ENCODE peak calls at places on chromosome 12, in ten cellular contexts. E, J, M, O, Z, K, X, P, B and Y are unnamed samples.

GRCh38 chr12:6829532-6830220 is 1.5 kb downstream of the P3H3 start:
- DNase-seq in B (peak; percentile 64), M (no peak), K (no peak), X (peak; percentile 52), Z (peak; percentile 43), E (peak; percentile 67), O (no peak), J (peak; percentile 59), P (no peak), Y (no peak)

GRCh38 chr12:25493682-25494081 is 59.4 kb downstream of the LMNTD1 start:
- DNase-seq in O (no peak), K (no peak), P (no peak), Z (no peak), J (no peak), E (no peak), B (no peak), M (no peak), X (no peak), Y (no peak)

GRCh38 chr12:16323010-16323409 is 24.4 kb upstream of the MGST1 start:
- DNase-seq in K (no peak), E (no peak), X (no peak), P (no peak), Z (no peak), M (peak; percentile 24), J (no peak), B (no peak), O (no peak), Y (no peak)

GRCh38 chr12:58285551-58285950 is 344.2 kb downstream of the ATP23 start:
- DNase-seq in O (no peak), P (no peak), E (no peak), M (no peak), J (no peak), B (no peak), Z (no peak), X (no peak), K (no peak), Y (no peak)

GRCh38 chr12:43462741-43463140 is 89.3 kb downstream of the ADAMTS20 start:
- DNase-seq in X (no peak), Z (no peak), M (no peak), E (no peak), B (no peak), K (no peak), P (no peak), O (no peak), J (no peak), Y (no peak)

GRCh38 chr12:133058203-133059125 is 21.2 kb downstream of the ZNF84 start:
- DNase-seq in O (peak; percentile 13), X (peak; percentile 34), E (peak; percentile 6), K (no peak), Z (no peak), B (no peak), P (no peak), M (peak; percentile 17), J (no peak), Y (peak; percentile 51)

GRCh38 chr12:81231574-81232368 is 153.9 kb downstream of the ACSS3 start:
- DNase-seq in B (no peak), O (no peak), J (no peak), Z (no peak), E (no peak), P (no peak), X (no peak), M (no peak), K (no peak), Y (no peak)

GRCh38 chr12:56151672-56152131 is 685 bp upstream of the MYL6B start:
- DNase-seq in J (peak; percentile 54), O (no peak), P (no peak), K (no peak), B (peak; percentile 65), X (peak; percentile 80), E (no peak), Z (peak; percentile 69), M (no peak), Y (no peak)

GRCh38 chr12:18217981-18218380 is 43.3 kb upstream of the PIK3C2G start:
- DNase-seq in B (no peak), P (peak; percentile 18), X (no peak), K (no peak), M (peak; percentile 6), O (no peak), Z (no peak), J (no peak), E (no peak), Y (no peak)

GRCh38 chr12:102676812-102677211 is 196.4 kb upstream of the IGF1 start:
- DNase-seq in P (no peak), M (no peak), O (no peak), J (no peak), X (no peak), K (no peak), E (no peak), Z (no peak), B (no peak), Y (no peak)

GRCh38 chr12:28558232-28558631 is 368.0 kb downstream of the CCDC91 start:
- DNase-seq in O (no peak), E (no peak), P (no peak), J (no peak), X (no peak), M (no peak), Z (no peak), B (no peak), K (no peak), Y (no peak)

GRCh38 chr12:94172973-94173372 is 24.6 kb downstream of the PLXNC1 start:
- DNase-seq in P (no peak), Z (no peak), J (no peak), M (peak; percentile 87), O (peak; percentile 99), X (peak; percentile 40), K (no peak), E (peak; percentile 99), B (no peak), Y (peak; percentile 87)

GRCh38 chr12:6053541-6053940 is 70.9 kb downstream of the VWF start:
- DNase-seq in Z (peak; percentile 51), K (no peak), P (peak; percentile 39), O (peak; percentile 77), E (no peak), B (no peak), X (no peak), J (no peak), M (peak; percentile 72), Y (no peak)

GRCh38 chr12:74903522-74903921 is 306.1 kb downstream of the KCNC2 start:
- DNase-seq in X (peak; percentile 42), P (no peak), J (no peak), B (no peak), E (no peak), M (no peak), Z (no peak), O (no peak), K (no peak), Y (peak; percentile 37)

GRCh38 chr12:51341259-51342007 is 5.0 kb downstream of the CELA1 start:
- DNase-seq in Z (peak; percentile 74), P (no peak), E (peak; percentile 70), B (peak; percentile 68), X (peak; percentile 78), K (peak; percentile 20), J (peak; percentile 42), O (peak; percentile 83), M (peak; percentile 84), Y (peak; percentile 84)

GRCh38 chr12:111764120-111764821 is 2.5 kb upstream of the ALDH2 start:
- DNase-seq in Z (no peak), M (no peak), J (no peak), B (no peak), K (no peak), O (no peak), P (no peak), X (no peak), E (no peak), Y (no peak)

GRCh38 chr12:11719678-11720099 is 70.2 kb downstream of the ETV6 start:
- DNase-seq in Z (no peak), M (peak; percentile 79), J (peak; percentile 65), P (no peak), B (peak; percentile 78), X (no peak), K (peak; percentile 60), E (peak; percentile 92), O (peak; percentile 91), Y (peak; percentile 82)

GRCh38 chr12:32661706-32662105 is 17.4 kb upstream of the DNM1L start:
- DNase-seq in E (no peak), J (no peak), B (no peak), P (no peak), O (no peak), Z (no peak), K (no peak), X (no peak), M (no peak), Y (no peak)
- H3K4me3 ChIP-seq in E (no peak overlapping the region), J (no peak overlapping the region), B (no peak overlapping the region), P (no peak overlapping the region), O (no peak overlapping the region), Z (no peak overlapping the region), K (no peak overlapping the region), X (no peak overlapping the region), M (no peak overlapping the region), Y (no peak overlapping the region)

GRCh38 chr12:116629451-116629850 is 70.3 kb downstream of the MAP1LC3B2 start:
- DNase-seq in Z (no peak), E (no peak), O (no peak), B (no peak), P (no peak), M (peak; percentile 41), X (no peak), K (no peak), J (no peak), Y (no peak)
- TF ChIP-seq CTCF in Z (no peak), E (no peak), O (no peak), B (no peak), P (no peak), M (no peak), X (no peak), K (no peak), J (no peak), Y (no peak)

GRCh38 chr12:121626853-121627623 is 708 bp downstream of the ORAI1 start:
- DNase-seq in X (peak; percentile 75), E (peak; percentile 73), Z (peak; percentile 63), K (peak; percentile 23), P (no peak), M (peak; percentile 57), B (peak; percentile 70), J (peak; percentile 57), O (peak; percentile 64), Y (peak; percentile 94)
- H3K4me3 ChIP-seq in X (peak overlapping the region; percentile 67), E (peak overlapping the region; percentile 77), Z (peak overlapping the region; percentile 56), K (peak overlapping the region; percentile 76), P (peak overlapping the region; percentile 65), M (peak overlapping the region; percentile 67), B (peak overlapping the region; percentile 61), J (peak overlapping the region; percentile 63), O (peak overlapping the region; percentile 72), Y (peak overlapping the region; percentile 79)

GRCh38 chr12:112846619-112847018 is 55.1 kb downstream of the RPH3A start:
- DNase-seq in P (peak; percentile 74), X (no peak), K (no peak), B (no peak), O (no peak), M (no peak), J (no peak), Z (no peak), E (no peak), Y (no peak)

GRCh38 chr12:112848972-112849371 is 57.4 kb downstream of the RPH3A start:
- DNase-seq in K (no peak), X (no peak), J (no peak), Z (no peak), E (no peak), B (no peak), M (no peak), P (no peak), O (no peak), Y (no peak)

GRCh38 chr12:112850343-112850742 is 56.4 kb upstream of the OAS1 start:
- DNase-seq in Z (no peak), O (no peak), P (no peak), X (no peak), E (no peak), B (no peak), J (no peak), M (no peak), K (no peak), Y (no peak)

GRCh38 chr12:112847708-112848337 is 56.3 kb downstream of the RPH3A start:
- DNase-seq in M (no peak), Z (no peak), O (no peak), J (no peak), P (no peak), K (no peak), E (no peak), B (no peak), X (no peak), Y (no peak)

GRCh38 chr12:112848338-112848715 is 56.8 kb downstream of the RPH3A start:
- DNase-seq in E (no peak), K (no peak), J (no peak), O (no peak), Z (no peak), B (no peak), P (no peak), X (no peak), M (no peak), Y (no peak)
- TF ChIP-seq CTCF in E (no peak), K (no peak), J (no peak), O (no peak), Z (no peak), B (no peak), P (no peak), X (no peak), M (no peak), Y (no peak)